ENCODE peak calls at places on chromosome 9, in nine cellular contexts. One of them, this sample, is unnamed.

GRCh38 chr9:122463828-122464632 is 13.7 kb downstream of the OR1J1 start:
- DNase-seq in dorsolateral prefrontal cortex: no peak
- DNase-seq in ecto neural progenitor cell: no peak
- DNase-seq in H54: peak
- DNase-seq in activated T-helper 1 cell treated with Interleukin-2 at 50 U/mL for 16 hours: no peak
- DNase-seq in cardiac fibroblast: no peak
- DNase-seq in effector CD8-positive, alpha-beta T cell: no peak
- DNase-seq in activated naive CD4-positive, alpha-beta T cell treated with anti-CD3 and anti-CD28 coated beads, Interleukin-2, amount 10 ng/mL, durations not matched to agents 7 days and 5 days: peak
- DNase-seq in NCI-H1092 treated with DMSO at 0.1 percent for 48 hours: peak
- DNase-seq in this sample: no peak

GRCh38 chr9:38626006-38626405 is 5.6 kb upstream of the ANKRD18A start:
- DNase-seq in dorsolateral prefrontal cortex: no peak
- DNase-seq in ecto neural progenitor cell: no peak
- DNase-seq in H54: no peak
- DNase-seq in activated T-helper 1 cell treated with Interleukin-2 at 50 U/mL for 16 hours: no peak
- DNase-seq in cardiac fibroblast: no peak
- DNase-seq in effector CD8-positive, alpha-beta T cell: no peak
- DNase-seq in activated naive CD4-positive, alpha-beta T cell treated with anti-CD3 and anti-CD28 coated beads, Interleukin-2, amount 10 ng/mL, durations not matched to agents 7 days and 5 days: no peak
- DNase-seq in NCI-H1092 treated with DMSO at 0.1 percent for 48 hours: no peak
- DNase-seq in this sample: no peak

GRCh38 chr9:96619109-96619435 is 571 bp downstream of the CDC14B start:
- DNase-seq in dorsolateral prefrontal cortex: no peak
- DNase-seq in ecto neural progenitor cell: peak
- DNase-seq in H54: no peak
- DNase-seq in activated T-helper 1 cell treated with Interleukin-2 at 50 U/mL for 16 hours: no peak
- DNase-seq in cardiac fibroblast: no peak
- DNase-seq in effector CD8-positive, alpha-beta T cell: no peak
- DNase-seq in activated naive CD4-positive, alpha-beta T cell treated with anti-CD3 and anti-CD28 coated beads, Interleukin-2, amount 10 ng/mL, durations not matched to agents 7 days and 5 days: no peak
- DNase-seq in NCI-H1092 treated with DMSO at 0.1 percent for 48 hours: no peak
- DNase-seq in this sample: no peak

GRCh38 chr9:121620777-121621437 is 30.5 kb upstream of the DAB2IP start:
- DNase-seq in dorsolateral prefrontal cortex: no peak
- DNase-seq in ecto neural progenitor cell: no peak
- DNase-seq in H54: peak
- DNase-seq in activated T-helper 1 cell treated with Interleukin-2 at 50 U/mL for 16 hours: no peak
- DNase-seq in cardiac fibroblast: peak
- DNase-seq in effector CD8-positive, alpha-beta T cell: no peak
- DNase-seq in activated naive CD4-positive, alpha-beta T cell treated with anti-CD3 and anti-CD28 coated beads, Interleukin-2, amount 10 ng/mL, durations not matched to agents 7 days and 5 days: peak
- DNase-seq in NCI-H1092 treated with DMSO at 0.1 percent for 48 hours: no peak
- DNase-seq in this sample: no peak

GRCh38 chr9:13278368-13279246 is 885 bp downstream of the MPDZ start:
- DNase-seq in dorsolateral prefrontal cortex: peak
- DNase-seq in ecto neural progenitor cell: peak
- DNase-seq in H54: peak
- DNase-seq in activated T-helper 1 cell treated with Interleukin-2 at 50 U/mL for 16 hours: no peak
- DNase-seq in cardiac fibroblast: peak
- DNase-seq in effector CD8-positive, alpha-beta T cell: no peak
- DNase-seq in activated naive CD4-positive, alpha-beta T cell treated with anti-CD3 and anti-CD28 coated beads, Interleukin-2, amount 10 ng/mL, durations not matched to agents 7 days and 5 days: no peak
- DNase-seq in NCI-H1092 treated with DMSO at 0.1 percent for 48 hours: peak
- DNase-seq in this sample: peak

GRCh38 chr9:71120439-71121247 is 778 bp downstream of the TRPM3 start:
- DNase-seq in dorsolateral prefrontal cortex: no peak
- DNase-seq in ecto neural progenitor cell: peak
- DNase-seq in H54: no peak
- DNase-seq in activated T-helper 1 cell treated with Interleukin-2 at 50 U/mL for 16 hours: no peak
- DNase-seq in cardiac fibroblast: no peak
- DNase-seq in effector CD8-positive, alpha-beta T cell: no peak
- DNase-seq in activated naive CD4-positive, alpha-beta T cell treated with anti-CD3 and anti-CD28 coated beads, Interleukin-2, amount 10 ng/mL, durations not matched to agents 7 days and 5 days: no peak
- DNase-seq in NCI-H1092 treated with DMSO at 0.1 percent for 48 hours: no peak
- DNase-seq in this sample: no peak

GRCh38 chr9:16708638-16709435 is 161.6 kb downstream of the BNC2 start:
- DNase-seq in dorsolateral prefrontal cortex: no peak
- DNase-seq in ecto neural progenitor cell: peak
- DNase-seq in H54: no peak
- DNase-seq in activated T-helper 1 cell treated with Interleukin-2 at 50 U/mL for 16 hours: no peak
- DNase-seq in cardiac fibroblast: peak
- DNase-seq in effector CD8-positive, alpha-beta T cell: no peak
- DNase-seq in activated naive CD4-positive, alpha-beta T cell treated with anti-CD3 and anti-CD28 coated beads, Interleukin-2, amount 10 ng/mL, durations not matched to agents 7 days and 5 days: no peak
- DNase-seq in NCI-H1092 treated with DMSO at 0.1 percent for 48 hours: no peak
- DNase-seq in this sample: no peak

GRCh38 chr9:32571969-32572899 is 725 bp downstream of the NDUFB6 start:
- DNase-seq in dorsolateral prefrontal cortex: peak
- DNase-seq in ecto neural progenitor cell: peak
- DNase-seq in H54: peak
- DNase-seq in activated T-helper 1 cell treated with Interleukin-2 at 50 U/mL for 16 hours: peak
- DNase-seq in cardiac fibroblast: peak
- DNase-seq in effector CD8-positive, alpha-beta T cell: peak
- DNase-seq in activated naive CD4-positive, alpha-beta T cell treated with anti-CD3 and anti-CD28 coated beads, Interleukin-2, amount 10 ng/mL, durations not matched to agents 7 days and 5 days: peak
- DNase-seq in NCI-H1092 treated with DMSO at 0.1 percent for 48 hours: peak
- DNase-seq in this sample: peak

GRCh38 chr9:35277649-35278359 is 116.0 kb downstream of the UNC13B start:
- DNase-seq in dorsolateral prefrontal cortex: no peak
- DNase-seq in ecto neural progenitor cell: no peak
- DNase-seq in H54: no peak
- DNase-seq in activated T-helper 1 cell treated with Interleukin-2 at 50 U/mL for 16 hours: no peak
- DNase-seq in cardiac fibroblast: peak
- DNase-seq in effector CD8-positive, alpha-beta T cell: no peak
- DNase-seq in activated naive CD4-positive, alpha-beta T cell treated with anti-CD3 and anti-CD28 coated beads, Interleukin-2, amount 10 ng/mL, durations not matched to agents 7 days and 5 days: no peak
- DNase-seq in NCI-H1092 treated with DMSO at 0.1 percent for 48 hours: no peak
- DNase-seq in this sample: no peak

GRCh38 chr9:6715755-6716643 is 41.8 kb upstream of the KDM4C start:
- DNase-seq in dorsolateral prefrontal cortex: no peak
- DNase-seq in ecto neural progenitor cell: peak
- DNase-seq in H54: no peak
- DNase-seq in activated T-helper 1 cell treated with Interleukin-2 at 50 U/mL for 16 hours: peak
- DNase-seq in cardiac fibroblast: peak
- DNase-seq in effector CD8-positive, alpha-beta T cell: peak
- DNase-seq in activated naive CD4-positive, alpha-beta T cell treated with anti-CD3 and anti-CD28 coated beads, Interleukin-2, amount 10 ng/mL, durations not matched to agents 7 days and 5 days: peak
- DNase-seq in NCI-H1092 treated with DMSO at 0.1 percent for 48 hours: peak
- DNase-seq in this sample: no peak

GRCh38 chr9:133714606-133715294 is 23.4 kb downstream of the SARDH start:
- DNase-seq in dorsolateral prefrontal cortex: no peak
- DNase-seq in ecto neural progenitor cell: no peak
- DNase-seq in H54: no peak
- DNase-seq in activated T-helper 1 cell treated with Interleukin-2 at 50 U/mL for 16 hours: no peak
- DNase-seq in cardiac fibroblast: peak
- DNase-seq in effector CD8-positive, alpha-beta T cell: no peak
- DNase-seq in activated naive CD4-positive, alpha-beta T cell treated with anti-CD3 and anti-CD28 coated beads, Interleukin-2, amount 10 ng/mL, durations not matched to agents 7 days and 5 days: no peak
- DNase-seq in NCI-H1092 treated with DMSO at 0.1 percent for 48 hours: no peak
- DNase-seq in this sample: peak

GRCh38 chr9:130073373-130073772 is 19.7 kb downstream of the GPR107 start:
- DNase-seq in dorsolateral prefrontal cortex: no peak
- DNase-seq in ecto neural progenitor cell: no peak
- DNase-seq in H54: no peak
- DNase-seq in activated T-helper 1 cell treated with Interleukin-2 at 50 U/mL for 16 hours: no peak
- DNase-seq in cardiac fibroblast: peak
- DNase-seq in effector CD8-positive, alpha-beta T cell: no peak
- DNase-seq in activated naive CD4-positive, alpha-beta T cell treated with anti-CD3 and anti-CD28 coated beads, Interleukin-2, amount 10 ng/mL, durations not matched to agents 7 days and 5 days: no peak
- DNase-seq in NCI-H1092 treated with DMSO at 0.1 percent for 48 hours: no peak
- DNase-seq in this sample: peak

GRCh38 chr9:130872912-130873503 is 23.6 kb downstream of the QRFP start:
- DNase-seq in dorsolateral prefrontal cortex: peak
- DNase-seq in ecto neural progenitor cell: no peak
- DNase-seq in H54: no peak
- DNase-seq in activated T-helper 1 cell treated with Interleukin-2 at 50 U/mL for 16 hours: no peak
- DNase-seq in cardiac fibroblast: no peak
- DNase-seq in effector CD8-positive, alpha-beta T cell: no peak
- DNase-seq in activated naive CD4-positive, alpha-beta T cell treated with anti-CD3 and anti-CD28 coated beads, Interleukin-2, amount 10 ng/mL, durations not matched to agents 7 days and 5 days: no peak
- DNase-seq in NCI-H1092 treated with DMSO at 0.1 percent for 48 hours: peak
- DNase-seq in this sample: no peak

GRCh38 chr9:132794730-132795380 is 83.2 kb downstream of the AK8 start:
- DNase-seq in dorsolateral prefrontal cortex: no peak
- DNase-seq in ecto neural progenitor cell: peak
- DNase-seq in H54: no peak
- DNase-seq in activated T-helper 1 cell treated with Interleukin-2 at 50 U/mL for 16 hours: no peak
- DNase-seq in cardiac fibroblast: no peak
- DNase-seq in effector CD8-positive, alpha-beta T cell: no peak
- DNase-seq in activated naive CD4-positive, alpha-beta T cell treated with anti-CD3 and anti-CD28 coated beads, Interleukin-2, amount 10 ng/mL, durations not matched to agents 7 days and 5 days: no peak
- DNase-seq in NCI-H1092 treated with DMSO at 0.1 percent for 48 hours: peak
- DNase-seq in this sample: no peak

GRCh38 chr9:27340876-27341540 is 44.1 kb upstream of the EQTN start:
- DNase-seq in dorsolateral prefrontal cortex: no peak
- DNase-seq in ecto neural progenitor cell: no peak
- DNase-seq in H54: no peak
- DNase-seq in activated T-helper 1 cell treated with Interleukin-2 at 50 U/mL for 16 hours: no peak
- DNase-seq in cardiac fibroblast: no peak
- DNase-seq in effector CD8-positive, alpha-beta T cell: no peak
- DNase-seq in activated naive CD4-positive, alpha-beta T cell treated with anti-CD3 and anti-CD28 coated beads, Interleukin-2, amount 10 ng/mL, durations not matched to agents 7 days and 5 days: no peak
- DNase-seq in NCI-H1092 treated with DMSO at 0.1 percent for 48 hours: no peak
- DNase-seq in this sample: no peak